ENCODE peak calls at places on chromosomes 2 and 18, in six cellular contexts. P is RWPE1, K is AG10803, X is WTC11, B is GM03348, Z is upper lobe of right lung. N is an unnamed sample.

GRCh38 chr18:12278153-12278764 is 24.1 kb downstream of the CIDEA start:
- DNase-seq in P (no peak), K (no peak), X (peak), B (peak), Z (no peak), N (no peak)

GRCh38 chr18:34707670-34708069 is 2.4 kb upstream of the DTNA start:
- DNase-seq in P (peak), K (peak), X (no peak), B (peak), Z (no peak), N (peak)

GRCh38 chr18:48913201-48913600 is 37.6 kb downstream of the SMAD7 start:
- DNase-seq in P (no peak), K (no peak), X (no peak), B (no peak), Z (peak), N (no peak)

GRCh38 chr18:57427429-57428181 is 7.6 kb upstream of the ONECUT2 start:
- DNase-seq in P (no peak), K (no peak), X (peak), B (no peak), Z (no peak), N (no peak)

GRCh38 chr18:9926223-9926894 is 12.5 kb downstream of the VAPA start:
- DNase-seq in P (no peak), K (no peak), X (no peak), B (no peak), Z (no peak), N (no peak)

GRCh38 chr2:113251118-113251517 is 27.6 kb downstream of the PAX8 start:
- DNase-seq in P (no peak), K (no peak), X (no peak), B (no peak), Z (no peak), N (no peak)

GRCh38 chr2:109532728-109533076 is 81.1 kb downstream of the SEPTIN10 start:
- DNase-seq in P (no peak), K (no peak), X (no peak), B (no peak), Z (no peak), N (no peak)

GRCh38 chr2:170098626-170099312 is 79.2 kb upstream of the MYO3B start:
- DNase-seq in P (no peak), K (no peak), X (no peak), B (no peak), Z (no peak), N (no peak)

GRCh38 chr2:109367679-109368078 is 238.7 kb downstream of the SH3RF3 start:
- DNase-seq in P (no peak), K (no peak), X (no peak), B (no peak), Z (peak), N (no peak)

GRCh38 chr2:60840880-60841279 is 40.5 kb upstream of the REL start:
- DNase-seq in P (no peak), K (no peak), X (no peak), B (no peak), Z (no peak), N (no peak)

GRCh38 chr2:23925702-23926288 is 1.1 kb downstream of the ATAD2B start:
- DNase-seq in P (peak), K (peak), X (no peak), B (peak), Z (no peak), N (no peak)

GRCh38 chr2:194103941-194104655 is 1552.9 kb upstream of the SLC39A10 start:
- DNase-seq in P (no peak), K (no peak), X (no peak), B (no peak), Z (no peak), N (no peak)

GRCh38 chr2:182038579-182038978 is 52.9 kb downstream of the PPP1R1C start:
- DNase-seq in P (peak), K (peak), X (no peak), B (peak), Z (no peak), N (no peak)

GRCh38 chr2:38163006-38163405 is 87.1 kb upstream of the CYP1B1 start:
- DNase-seq in P (no peak), K (no peak), X (no peak), B (no peak), Z (no peak), N (no peak)

GRCh38 chr18:159037-159652 is 788 bp downstream of the USP14 start:
- DNase-seq in P (peak), K (peak), X (no peak), B (peak), Z (no peak), N (no peak)

GRCh38 chr2:106572541-106573148 is 85.5 kb downstream of the CD8B2 start:
- DNase-seq in P (no peak), K (no peak), X (peak), B (no peak), Z (no peak), N (no peak)

GRCh38 chr2:207248702-207249355 is 83.1 kb upstream of the KLF7 start:
- DNase-seq in P (no peak), K (no peak), X (no peak), B (no peak), Z (no peak), N (no peak)

GRCh38 chr18:44582432-44582831 is 98.3 kb upstream of the SETBP1 start:
- DNase-seq in P (no peak), K (no peak), X (no peak), B (no peak), Z (no peak), N (no peak)

GRCh38 chr2:238466242-238466598 is 39.5 kb downstream of the ASB1 start:
- DNase-seq in P (no peak), K (no peak), X (no peak), B (no peak), Z (no peak), N (no peak)

GRCh38 chr2:168694876-168695275 is 107.6 kb upstream of the NOSTRIN start:
- DNase-seq in P (no peak), K (no peak), X (no peak), B (no peak), Z (no peak), N (no peak)

GRCh38 chr2:100721693-100722092 is 98.2 kb upstream of the NPAS2 start:
- DNase-seq in P (no peak), K (no peak), X (no peak), B (no peak), Z (no peak), N (no peak)

GRCh38 chr18:50144535-50144934 is 50.4 kb downstream of the MYO5B start:
- DNase-seq in P (no peak), K (no peak), X (no peak), B (no peak), Z (no peak), N (no peak)